ENCODE peak calls at places on chromosomes 13 and 19, in six cellular contexts. Q is cardiac fibroblast, B is fibroblast of pulmonary artery, V is epithelial cell of esophagus, M is GM12865, A is left lung. W is an unnamed sample.

GRCh38 chr13:99996177-99996705 is 14.7 kb downstream of the ZIC2 start:
- DNase-seq in Q (peak), B (peak), V (no peak), M (no peak), A (no peak), W (no peak)

GRCh38 chr19:58554494-58555368 is at the start of gene CHMP2A:
- DNase-seq in Q (peak), B (peak), V (peak), M (peak), A (peak), W (peak)

GRCh38 chr13:108917581-108917980 is 288.2 kb downstream of the MYO16 start:
- DNase-seq in Q (peak), B (peak), V (no peak), M (no peak), A (no peak), W (peak)

GRCh38 chr13:39317284-39317683 is 279.0 kb downstream of the NHLRC3 start:
- DNase-seq in Q (peak), B (peak), V (peak), M (no peak), A (no peak), W (no peak)

GRCh38 chr19:10517361-10517759 is at the start of gene S1PR5:
- DNase-seq in Q (no peak), B (no peak), V (peak), M (no peak), A (peak), W (no peak)

GRCh38 chr13:45331981-45332830 is 8.8 kb downstream of the TPT1 start:
- DNase-seq in Q (peak), B (peak), V (peak), M (no peak), A (no peak), W (peak)

GRCh38 chr13:110538632-110539031 is 22.9 kb downstream of the RAB20 start:
- DNase-seq in Q (peak), B (peak), V (no peak), M (no peak), A (no peak), W (no peak)

GRCh38 chr19:19445288-19445687 is 39.8 kb downstream of the GATAD2A start:
- DNase-seq in Q (no peak), B (no peak), V (no peak), M (no peak), A (no peak), W (no peak)

GRCh38 chr19:15337202-15337601 is 4.9 kb upstream of the BRD4 start:
- DNase-seq in Q (peak), B (peak), V (no peak), M (no peak), A (no peak), W (peak)

GRCh38 chr19:15379996-15380647 is 535 bp upstream of the AKAP8 start:
- DNase-seq in Q (peak), B (peak), V (peak), M (peak), A (no peak), W (peak)

GRCh38 chr13:75180805-75181455 is 301.0 kb downstream of the TBC1D4 start:
- DNase-seq in Q (peak), B (peak), V (peak), M (no peak), A (no peak), W (peak)

GRCh38 chr13:46609726-46610125 is 56.8 kb downstream of the LRCH1 start:
- DNase-seq in Q (no peak), B (no peak), V (no peak), M (no peak), A (peak), W (no peak)

GRCh38 chr13:42078113-42078769 is 29.8 kb downstream of the DGKH start:
- DNase-seq in Q (no peak), B (no peak), V (no peak), M (no peak), A (no peak), W (no peak)

GRCh38 chr19:29497686-29498436 is 27.9 kb upstream of the VSTM2B start:
- DNase-seq in Q (no peak), B (no peak), V (no peak), M (no peak), A (peak), W (no peak)

GRCh38 chr19:47996230-47996727 is 1.8 kb downstream of the ELSPBP1 start:
- DNase-seq in Q (no peak), B (no peak), V (no peak), M (no peak), A (no peak), W (no peak)

GRCh38 chr13:84500016-84500415 is 617.7 kb upstream of the SLITRK1 start:
- DNase-seq in Q (no peak), B (peak), V (no peak), M (no peak), A (no peak), W (no peak)

GRCh38 chr13:81017525-81018152 is 676.7 kb upstream of the SPRY2 start:
- DNase-seq in Q (peak), B (peak), V (peak), M (peak), A (no peak), W (peak)

GRCh38 chr13:110913322-110913721 is 1.5 kb downstream of the ANKRD10 start:
- DNase-seq in Q (peak), B (peak), V (peak), M (peak), A (no peak), W (no peak)

GRCh38 chr19:8392017-8392591 is 1.9 kb downstream of the RAB11B start:
- DNase-seq in Q (no peak), B (no peak), V (no peak), M (no peak), A (no peak), W (no peak)

GRCh38 chr13:42280537-42280936 is 8.6 kb downstream of the AKAP11 start:
- DNase-seq in Q (no peak), B (no peak), V (no peak), M (no peak), A (no peak), W (no peak)

GRCh38 chr19:18046066-18046718 is 38.2 kb downstream of the ARRDC2 start:
- DNase-seq in Q (peak), B (peak), V (peak), M (no peak), A (no peak), W (peak)

GRCh38 chr13:27423333-27423732 is 1.1 kb upstream of the GTF3A start:
- DNase-seq in Q (no peak), B (no peak), V (no peak), M (no peak), A (no peak), W (no peak)

GRCh38 chr19:10270616-10271394 is at the start of gene ICAM1:
- DNase-seq in Q (peak), B (peak), V (no peak), M (peak), A (peak), W (no peak)

GRCh38 chr19:7267792-7268736 is 26.1 kb downstream of the INSR start:
- DNase-seq in Q (no peak), B (no peak), V (no peak), M (no peak), A (no peak), W (no peak)

GRCh38 chr19:35757749-35758608 is at the start of gene PROSER3:
- DNase-seq in Q (peak), B (peak), V (peak), M (peak), A (peak), W (peak)
- TF ChIP-seq CTCF in Q (no peak), B (no peak), V (no peak), M (no peak), A (no peak), W (no peak)

DNA sequence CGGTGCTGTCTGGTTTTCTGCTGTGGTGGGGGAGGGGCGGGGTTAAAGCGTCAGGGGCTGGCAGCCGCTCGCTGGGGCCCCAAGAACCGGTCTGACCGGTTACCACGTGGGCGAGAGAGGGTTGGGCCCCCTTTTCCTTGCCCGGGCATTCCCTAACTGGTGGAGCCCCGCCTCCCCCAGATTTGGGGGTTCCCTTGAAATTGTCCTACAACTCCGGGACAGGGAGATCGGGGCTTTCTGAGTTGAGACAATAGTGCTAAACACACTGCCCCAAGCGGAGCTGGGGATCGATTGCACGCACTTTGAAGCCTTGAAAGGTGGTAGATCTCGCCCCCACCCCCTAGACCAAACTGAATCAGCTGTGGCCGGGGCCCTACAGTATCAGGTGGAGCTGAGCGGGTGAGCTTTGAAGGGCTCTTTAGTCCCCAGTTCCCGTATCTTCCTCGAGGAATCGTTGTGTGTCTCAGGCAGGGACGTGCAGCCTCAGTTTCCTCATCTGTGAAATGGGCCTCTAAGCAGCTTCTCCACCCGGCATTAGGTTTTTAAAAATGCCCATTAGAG is 4.8 kb downstream of the IER2 start:
- DNase-seq in Q (peak), B (peak), V (peak), M (peak), A (peak), W (peak)
- TF ChIP-seq CTCF in Q (peak), B (peak), V (peak), M (peak), A (no peak), W (peak)

GRCh38 chr13:51768378-51768921 is 35.5 kb downstream of the DHRS12 start:
- DNase-seq in Q (no peak), B (no peak), V (no peak), M (no peak), A (no peak), W (no peak)
- TF ChIP-seq CTCF in Q (peak), B (no peak), V (peak), M (no peak), A (no peak), W (no peak)

GRCh38 chr19:51513968-51514367 is 12.4 kb upstream of the SIGLEC12 start:
- DNase-seq in Q (no peak), B (no peak), V (no peak), M (no peak), A (no peak), W (no peak)

GRCh38 chr19:51514866-51515481 is 13.4 kb upstream of the SIGLEC12 start:
- DNase-seq in Q (peak), B (peak), V (peak), M (peak), A (no peak), W (peak)

GRCh38 chr19:51508059-51508733 is 6.6 kb upstream of the SIGLEC12 start:
- DNase-seq in Q (no peak), B (no peak), V (no peak), M (no peak), A (no peak), W (no peak)

GRCh38 chr19:51509823-51510660 is 8.4 kb upstream of the SIGLEC12 start:
- DNase-seq in Q (no peak), B (no peak), V (no peak), M (no peak), A (no peak), W (no peak)

GRCh38 chr19:51511353-51511752 is 9.8 kb upstream of the SIGLEC12 start:
- DNase-seq in Q (peak), B (no peak), V (no peak), M (peak), A (no peak), W (peak)
- TF ChIP-seq CTCF in Q (peak), B (peak), V (no peak), M (peak), A (no peak), W (peak)

GRCh38 chr19:39843919-39844793 is 2.0 kb downstream of the FBL start:
- DNase-seq in Q (peak), B (peak), V (peak), M (peak), A (no peak), W (peak)

GRCh38 chr19:39846176-39846677 is at the start of gene FBL:
- DNase-seq in Q (peak), B (peak), V (peak), M (peak), A (peak), W (peak)

GRCh38 chr19:39845172-39845571 is 1.0 kb downstream of the FBL start:
- DNase-seq in Q (no peak), B (no peak), V (no peak), M (no peak), A (no peak), W (no peak)

GRCh38 chr19:39846678-39847486 is 703 bp upstream of the FBL start:
- DNase-seq in Q (no peak), B (no peak), V (no peak), M (no peak), A (no peak), W (no peak)

GRCh38 chr19:39845621-39846175 is 481 bp downstream of the FBL start:
- DNase-seq in Q (peak), B (no peak), V (peak), M (peak), A (no peak), W (no peak)
- TF ChIP-seq CTCF in Q (peak), B (peak), V (no peak), M (no peak), A (no peak), W (peak)

GRCh38 chr13:50303963-50304721 is 288.9 kb downstream of the KCNRG start:
- DNase-seq in Q (no peak), B (no peak), V (no peak), M (no peak), A (no peak), W (no peak)
- TF ChIP-seq CTCF in Q (no peak), B (no peak), V (no peak), M (no peak), A (no peak), W (no peak)